ENCODE peak calls at places on chromosomes 3 and 15, in four cellular contexts. D is neural progenitor cell, O is Karpas-422, Q is ascending aorta. I is an unnamed sample.

GRCh38 chr15:59329091-59329490 is 43.6 kb downstream of the MYO1E start:
- DNase-seq in O (no peak), Q (no peak), D (no peak), I (no peak)

GRCh38 chr3:128190501-128190900 is 37.2 kb downstream of the EEFSEC start:
- DNase-seq in Q (no peak), D (no peak), O (no peak), I (no peak)

GRCh38 chr15:73295630-73296286 is 73.0 kb downstream of the HCN4 start:
- DNase-seq in O (no peak), D (no peak), Q (no peak), I (no peak)

GRCh38 chr15:75655911-75656310 is 8.2 kb downstream of the SNX33 start:
- DNase-seq in O (no peak), Q (no peak), D (no peak), I (no peak)

GRCh38 chr15:49978171-49978570 is 140.9 kb downstream of the ATP8B4 start:
- DNase-seq in D (no peak), Q (no peak), O (no peak), I (no peak)

GRCh38 chr15:99545605-99546004 is 20.2 kb upstream of the MEF2A start:
- DNase-seq in Q (no peak), O (no peak), D (no peak), I (no peak)

GRCh38 chr3:69110941-69111546 is 11.4 kb downstream of the LMOD3 start:
- DNase-seq in D (no peak), Q (no peak), O (no peak), I (no peak)

GRCh38 chr15:61404567-61404966 is 175.5 kb upstream of the RORA start:
- DNase-seq in D (no peak), Q (no peak), O (no peak), I (no peak)

GRCh38 chr3:45838466-45838865 is 3.5 kb downstream of the LZTFL1 start:
- DNase-seq in D (no peak), Q (no peak), O (no peak), I (no peak)

GRCh38 chr3:179069762-179070390 is 1.7 kb downstream of the ZMAT3 start:
- DNase-seq in O (no peak), Q (no peak), D (no peak), I (no peak)

GRCh38 chr15:38652998-38653397 is 88.4 kb upstream of the RASGRP1 start:
- DNase-seq in Q (no peak), O (peak; percentile 66), D (no peak), I (no peak)

GRCh38 chr3:65371053-65371452 is 667.7 kb downstream of the MAGI1 start:
- DNase-seq in O (no peak), D (no peak), Q (no peak), I (no peak)

GRCh38 chr3:156723182-156723619 is 48.8 kb downstream of the TIPARP start:
- DNase-seq in O (no peak), D (no peak), Q (no peak), I (no peak)

GRCh38 chr3:187748050-187748481 is 2.8 kb upstream of the BCL6 start:
- DNase-seq in Q (peak; percentile 96), D (peak; percentile 95), O (peak; percentile 100), I (peak; percentile 92)

GRCh38 chr3:3615533-3615932 is 183.7 kb upstream of the LRRN1 start:
- DNase-seq in Q (no peak), O (no peak), D (no peak), I (no peak)

GRCh38 chr3:172282850-172283249 is 165.4 kb downstream of the GHSR start:
- DNase-seq in O (no peak), D (no peak), Q (no peak), I (no peak)

GRCh38 chr3:141648055-141648910 is 89.8 kb upstream of the RNF7 start:
- DNase-seq in Q (no peak), D (no peak), O (no peak), I (no peak)

GRCh38 chr3:193768069-193768391 is 175.0 kb downstream of the OPA1 start:
- DNase-seq in Q (no peak), O (no peak), D (no peak), I (no peak)

GRCh38 chr15:91068436-91068835 is 31.6 kb upstream of the SV2B start:
- DNase-seq in Q (no peak), D (no peak), O (no peak), I (no peak)

GRCh38 chr3:146469206-146470017 is at the start of gene PLSCR2:
- DNase-seq in D (peak; percentile 27), Q (peak; percentile 82), O (peak; percentile 80), I (peak; percentile 3)

GRCh38 chr15:62962101-62962995 is 80.2 kb upstream of the TPM1 start:
- DNase-seq in O (no peak), Q (peak; percentile 58), D (no peak), I (no peak)

GRCh38 chr15:62964251-62964650 is 78.3 kb upstream of the TPM1 start:
- DNase-seq in Q (peak; percentile 31), O (no peak), D (peak; percentile 21), I (no peak)

GRCh38 chr15:62958528-62958927 is 84.0 kb upstream of the TPM1 start:
- DNase-seq in O (no peak), Q (peak; percentile 60), D (no peak), I (no peak)

GRCh38 chr15:62958944-62959343 is 83.6 kb upstream of the TPM1 start:
- DNase-seq in Q (peak; percentile 7), D (no peak), O (no peak), I (no peak)

GRCh38 chr15:62961134-62961533 is 81.4 kb upstream of the TPM1 start:
- DNase-seq in D (no peak), O (no peak), Q (peak; percentile 40), I (no peak)
- H3K4me1 ChIP-seq in D (peaks cover 6% of the 10 kb centered on the region), O (no peaks in the 10 kb centered on the region), Q (peaks cover 19% of the 10 kb centered on the region), I (peaks cover 8% of the 10 kb centered on the region)

GRCh38 chr3:43997788-43998373 is 243.8 kb upstream of the TOPAZ1 start:
- DNase-seq in D (peak; percentile 52), Q (no peak), O (peak; percentile 67), I (no peak)
- H3K4me1 ChIP-seq in D (peaks cover 19% of the 10 kb centered on the region), Q (peaks cover 39% of the 10 kb centered on the region), O (peaks cover 66% of the 10 kb centered on the region), I (peaks cover 13% of the 10 kb centered on the region)

DNA sequence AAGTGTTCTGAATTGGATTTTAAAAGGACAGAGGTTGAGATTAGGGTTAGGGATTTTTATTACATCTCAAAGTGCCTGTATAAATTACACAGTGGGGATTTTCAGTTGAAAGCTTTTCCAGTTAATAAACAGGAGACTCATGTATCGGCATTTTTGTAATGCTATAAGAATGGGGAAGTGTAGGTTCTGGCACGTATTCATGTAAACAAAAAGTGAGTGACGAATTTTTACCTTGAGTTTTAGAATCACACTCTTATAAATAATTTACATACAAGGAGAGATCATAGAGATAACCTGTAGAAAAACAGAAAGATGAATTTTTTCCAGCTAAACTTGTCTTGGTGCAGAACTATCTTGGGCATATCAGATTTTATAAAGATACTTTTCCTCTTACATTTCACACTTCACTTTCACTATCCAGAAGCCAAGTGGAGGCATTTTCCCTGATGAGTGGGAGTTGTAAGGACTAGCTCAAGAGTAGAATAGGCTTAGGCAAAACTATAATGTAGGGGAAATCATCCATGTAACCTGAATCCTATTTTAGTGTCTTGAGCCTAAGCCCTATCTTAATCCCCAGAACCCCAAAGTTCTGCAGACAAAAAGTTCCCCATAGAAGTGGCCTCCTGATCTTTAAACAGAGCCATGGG is 42.0 kb upstream of the CD47 start:
- DNase-seq in D (peak; percentile 34), Q (no peak), O (no peak), I (no peak)
- H3K4me1 ChIP-seq in D (peaks cover 18% of the 10 kb centered on the region), Q (peaks cover 11% of the 10 kb centered on the region), O (peaks cover 54% of the 10 kb centered on the region), I (no peaks in the 10 kb centered on the region)

DNA sequence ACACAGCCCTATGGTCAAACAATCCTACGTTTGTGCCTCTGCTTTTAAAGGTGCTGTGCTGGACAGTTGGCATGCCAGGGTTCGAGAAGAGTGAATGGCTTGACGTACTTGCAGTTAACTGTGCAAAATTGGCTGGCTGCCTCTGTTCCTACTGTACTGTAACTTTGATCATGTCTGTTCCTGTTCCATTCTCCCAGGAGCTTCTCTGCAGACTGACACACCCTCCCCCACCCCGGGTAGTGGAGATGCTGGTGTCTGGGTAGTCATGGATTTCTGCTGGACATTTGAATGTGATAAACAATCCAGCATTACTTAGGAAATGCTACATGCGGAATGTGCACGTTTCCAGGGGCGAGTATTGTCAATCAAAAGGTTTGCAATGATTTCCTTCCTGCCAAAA is 6.5 kb upstream of the VILL start:
- DNase-seq in O (no peak), D (no peak), Q (no peak), I (no peak)
- H3K4me1 ChIP-seq in O (no peaks in the 10 kb centered on the region), D (no peaks in the 10 kb centered on the region), Q (no peaks in the 10 kb centered on the region), I (peaks cover 3% of the 10 kb centered on the region)

GRCh38 chr15:57598346-57598745 is 6.6 kb downstream of the MYZAP start:
- DNase-seq in O (no peak), Q (no peak), D (no peak), I (no peak)
- H3K4me1 ChIP-seq in O (no peaks in the 10 kb centered on the region), Q (no peaks in the 10 kb centered on the region), D (no peaks in the 10 kb centered on the region), I (no peaks in the 10 kb centered on the region)

I was measured in NT2/D1.